ENCODE peak calls at places on chromosomes 5 and 9, in four cellular contexts. One of them, this sample, is unnamed.

GRCh38 chr5:58988938-58989337 is 406.1 kb downstream of the RAB3C start:
- DNase-seq in upper lobe of right lung: no peak
- DNase-seq in psoas muscle: no peak
- DNase-seq in tibial artery: no peak
- DNase-seq in this sample: no peak

GRCh38 chr5:139848508-139849100 is 53.0 kb downstream of the PSD2 start:
- DNase-seq in upper lobe of right lung: peak
- DNase-seq in psoas muscle: peak
- DNase-seq in tibial artery: peak
- DNase-seq in this sample: peak

GRCh38 chr5:168162464-168162863 is 129.0 kb upstream of the WWC1 start:
- DNase-seq in upper lobe of right lung: no peak
- DNase-seq in psoas muscle: no peak
- DNase-seq in tibial artery: no peak
- DNase-seq in this sample: peak

GRCh38 chr9:129254566-129255287 is 76.7 kb upstream of the IER5L start:
- DNase-seq in upper lobe of right lung: peak
- DNase-seq in psoas muscle: no peak
- DNase-seq in tibial artery: no peak
- DNase-seq in this sample: no peak

GRCh38 chr9:12014488-12014887 is 678.7 kb upstream of the TYRP1 start:
- DNase-seq in upper lobe of right lung: no peak
- DNase-seq in psoas muscle: no peak
- DNase-seq in tibial artery: no peak
- DNase-seq in this sample: no peak

GRCh38 chr5:14399054-14399657 is 182.4 kb upstream of the OTULINL start:
- DNase-seq in upper lobe of right lung: no peak
- DNase-seq in psoas muscle: no peak
- DNase-seq in tibial artery: no peak
- DNase-seq in this sample: no peak

GRCh38 chr9:69555802-69556201 is 116.4 kb downstream of the APBA1 start:
- DNase-seq in upper lobe of right lung: no peak
- DNase-seq in psoas muscle: no peak
- DNase-seq in tibial artery: no peak
- DNase-seq in this sample: no peak

GRCh38 chr5:34998058-34998789 is 49.5 kb downstream of the AGXT2 start:
- DNase-seq in upper lobe of right lung: no peak
- DNase-seq in psoas muscle: no peak
- DNase-seq in tibial artery: no peak
- DNase-seq in this sample: peak

GRCh38 chr5:154059583-154059982 is 20.8 kb downstream of the MFAP3 start:
- DNase-seq in upper lobe of right lung: no peak
- DNase-seq in psoas muscle: no peak
- DNase-seq in tibial artery: no peak
- DNase-seq in this sample: no peak

GRCh38 chr5:160514866-160515265 is 93.2 kb downstream of the PTTG1 start:
- DNase-seq in upper lobe of right lung: no peak
- DNase-seq in psoas muscle: no peak
- DNase-seq in tibial artery: no peak
- DNase-seq in this sample: no peak

GRCh38 chr9:124013263-124014211 is 2.0 kb downstream of the LHX2 start:
- DNase-seq in upper lobe of right lung: no peak
- DNase-seq in psoas muscle: no peak
- DNase-seq in tibial artery: peak
- DNase-seq in this sample: no peak
- H3K27ac ChIP-seq in upper lobe of right lung: no peak
- H3K27ac ChIP-seq in psoas muscle: no peak
- H3K27ac ChIP-seq in tibial artery: no peak
- H3K27ac ChIP-seq in this sample: peak

GRCh38 chr9:131349881-131350563 is 43.9 kb upstream of the PRRC2B start:
- DNase-seq in upper lobe of right lung: peak
- DNase-seq in psoas muscle: peak
- DNase-seq in tibial artery: peak
- DNase-seq in this sample: peak
- H3K4me3 ChIP-seq in upper lobe of right lung: peak
- H3K4me3 ChIP-seq in psoas muscle: peak
- H3K4me3 ChIP-seq in tibial artery: no peak
- H3K4me3 ChIP-seq in this sample: peak

DNA sequence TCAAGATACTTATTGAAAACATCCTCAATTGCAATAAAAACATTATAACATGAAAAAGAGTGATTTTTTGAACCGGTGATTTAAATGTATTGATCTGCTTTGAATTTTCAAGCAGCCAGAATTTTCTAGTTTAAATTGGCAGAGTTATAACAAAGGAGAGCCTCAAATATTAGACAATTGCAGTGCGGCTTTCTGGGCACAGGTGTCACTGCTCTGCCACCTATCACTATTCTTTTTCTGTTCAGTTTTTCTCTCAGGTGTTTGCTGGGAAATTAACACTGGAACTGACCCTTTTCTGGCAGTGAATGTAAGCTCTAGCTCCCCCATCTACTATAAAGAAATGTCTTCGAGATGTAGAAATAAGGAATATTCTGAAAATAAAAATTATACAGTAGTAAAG is 23.0 kb downstream of the ZBED3 start:
- DNase-seq in upper lobe of right lung: no peak
- DNase-seq in psoas muscle: no peak
- DNase-seq in tibial artery: no peak
- DNase-seq in this sample: no peak
- TF ChIP-seq CTCF in upper lobe of right lung: no peak
- TF ChIP-seq CTCF in psoas muscle: no peak
- TF ChIP-seq CTCF in tibial artery: no peak
- TF ChIP-seq CTCF in this sample: no peak

GRCh38 chr5:61808884-61809283 is 476.8 kb downstream of the ZSWIM6 start:
- DNase-seq in upper lobe of right lung: no peak
- DNase-seq in psoas muscle: no peak
- DNase-seq in tibial artery: no peak
- DNase-seq in this sample: no peak
- H3K27ac ChIP-seq in upper lobe of right lung: no peak
- H3K27ac ChIP-seq in psoas muscle: no peak
- H3K27ac ChIP-seq in tibial artery: no peak
- H3K27ac ChIP-seq in this sample: no peak

DNA sequence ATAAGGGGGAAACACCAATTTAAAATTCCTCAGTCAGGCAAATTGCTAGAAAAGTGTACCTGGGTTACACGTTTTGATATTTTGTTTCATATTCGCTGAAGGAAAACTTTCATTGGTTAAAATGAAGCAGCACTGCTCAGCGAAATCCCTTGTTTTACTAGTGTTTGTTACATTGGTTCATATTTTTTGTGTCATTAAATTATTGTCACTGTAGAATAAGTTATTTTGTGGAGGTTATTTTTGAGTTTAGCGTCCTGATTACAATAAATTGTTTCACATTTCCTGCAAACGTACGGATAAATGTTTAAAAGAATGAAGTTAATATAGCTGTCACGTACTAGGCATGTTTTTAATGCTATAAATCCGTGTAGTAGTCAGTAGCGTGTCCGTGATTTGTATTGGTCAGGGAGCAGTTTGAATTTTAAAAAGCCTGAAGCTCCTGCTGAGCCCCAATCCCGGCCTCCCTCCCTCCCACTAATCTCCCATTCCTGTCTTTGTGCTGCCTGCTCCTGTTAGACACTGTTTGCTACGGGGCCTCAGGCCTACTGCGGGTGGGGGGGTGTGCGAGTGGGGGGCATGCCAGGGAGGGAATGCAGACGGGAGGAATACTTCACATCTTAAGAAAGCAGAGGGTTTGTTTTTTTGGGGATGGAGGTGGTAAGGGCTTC is 2.0 kb downstream of the NIPBL start:
- DNase-seq in upper lobe of right lung: no peak
- DNase-seq in psoas muscle: no peak
- DNase-seq in tibial artery: no peak
- DNase-seq in this sample: no peak
- H3K4me3 ChIP-seq in upper lobe of right lung: peak
- H3K4me3 ChIP-seq in psoas muscle: peak
- H3K4me3 ChIP-seq in tibial artery: peak
- H3K4me3 ChIP-seq in this sample: peak

This sample was measured in dorsolateral prefrontal cortex.